ENCODE peak calls at places on chromosomes 4 and X, in ten cellular contexts. One of them, this sample, is unnamed.

GRCh38 chr4:86338989-86339388 is 20.9 kb downstream of the MAPK10 start:
- DNase-seq in neural progenitor cell: no peak
- DNase-seq in sigmoid colon: no peak
- DNase-seq in cardiac fibroblast: peak
- DNase-seq in GM12865: no peak
- DNase-seq in prostate gland: no peak
- DNase-seq in CD8-positive, alpha-beta T cell: no peak
- DNase-seq in heart right ventricle: no peak
- DNase-seq in uterus: peak
- DNase-seq in ovary: peak
- DNase-seq in this sample: peak

GRCh38 chr4:139099366-139099982 is 77.5 kb downstream of the ELF2 start:
- DNase-seq in ovary: peak
- DNase-seq in heart right ventricle: peak
- DNase-seq in CD8-positive, alpha-beta T cell: peak
- DNase-seq in prostate gland: peak
- DNase-seq in cardiac fibroblast: peak
- DNase-seq in neural progenitor cell: peak
- DNase-seq in GM12865: peak
- DNase-seq in sigmoid colon: peak
- DNase-seq in uterus: peak
- DNase-seq in this sample: peak

GRCh38 chrX:133437771-133438170 is 22.5 kb upstream of the GPC4 start:
- DNase-seq in GM12865: no peak
- DNase-seq in sigmoid colon: no peak
- DNase-seq in ovary: no peak
- DNase-seq in cardiac fibroblast: no peak
- DNase-seq in uterus: no peak
- DNase-seq in prostate gland: no peak
- DNase-seq in neural progenitor cell: no peak
- DNase-seq in heart right ventricle: no peak
- DNase-seq in CD8-positive, alpha-beta T cell: no peak
- DNase-seq in this sample: no peak

GRCh38 chrX:15739886-15740285 is 1.8 kb downstream of the CA5B start:
- DNase-seq in neural progenitor cell: no peak
- DNase-seq in CD8-positive, alpha-beta T cell: no peak
- DNase-seq in cardiac fibroblast: no peak
- DNase-seq in GM12865: no peak
- DNase-seq in prostate gland: no peak
- DNase-seq in ovary: no peak
- DNase-seq in heart right ventricle: no peak
- DNase-seq in uterus: no peak
- DNase-seq in sigmoid colon: no peak
- DNase-seq in this sample: no peak

GRCh38 chrX:54194982-54195588 is 12.0 kb upstream of the FAM120C start:
- DNase-seq in heart right ventricle: no peak
- DNase-seq in neural progenitor cell: no peak
- DNase-seq in GM12865: no peak
- DNase-seq in uterus: no peak
- DNase-seq in sigmoid colon: no peak
- DNase-seq in prostate gland: no peak
- DNase-seq in CD8-positive, alpha-beta T cell: no peak
- DNase-seq in ovary: no peak
- DNase-seq in cardiac fibroblast: no peak
- DNase-seq in this sample: no peak

GRCh38 chr4:75248770-75249467 is 265.3 kb downstream of the RCHY1 start:
- DNase-seq in cardiac fibroblast: peak
- DNase-seq in uterus: no peak
- DNase-seq in heart right ventricle: no peak
- DNase-seq in sigmoid colon: no peak
- DNase-seq in ovary: no peak
- DNase-seq in prostate gland: no peak
- DNase-seq in GM12865: no peak
- DNase-seq in neural progenitor cell: no peak
- DNase-seq in CD8-positive, alpha-beta T cell: no peak
- DNase-seq in this sample: no peak

GRCh38 chr4:164312671-164313070 is 441.3 kb upstream of the SMIM31 start:
- DNase-seq in CD8-positive, alpha-beta T cell: no peak
- DNase-seq in neural progenitor cell: no peak
- DNase-seq in cardiac fibroblast: no peak
- DNase-seq in heart right ventricle: no peak
- DNase-seq in ovary: no peak
- DNase-seq in sigmoid colon: no peak
- DNase-seq in GM12865: no peak
- DNase-seq in prostate gland: no peak
- DNase-seq in uterus: no peak
- DNase-seq in this sample: no peak

GRCh38 chr4:61380865-61381264 is 180.7 kb downstream of the ADGRL3 start:
- DNase-seq in neural progenitor cell: peak
- DNase-seq in prostate gland: no peak
- DNase-seq in sigmoid colon: no peak
- DNase-seq in GM12865: no peak
- DNase-seq in CD8-positive, alpha-beta T cell: no peak
- DNase-seq in cardiac fibroblast: no peak
- DNase-seq in uterus: no peak
- DNase-seq in ovary: no peak
- DNase-seq in heart right ventricle: no peak
- DNase-seq in this sample: no peak

GRCh38 chrX:63250253-63250868 is 100.8 kb downstream of the SPIN4 start:
- DNase-seq in heart right ventricle: no peak
- DNase-seq in ovary: peak
- DNase-seq in neural progenitor cell: peak
- DNase-seq in GM12865: peak
- DNase-seq in prostate gland: peak
- DNase-seq in cardiac fibroblast: peak
- DNase-seq in CD8-positive, alpha-beta T cell: no peak
- DNase-seq in uterus: no peak
- DNase-seq in sigmoid colon: peak
- DNase-seq in this sample: peak

GRCh38 chr4:8132947-8133705 is 25.5 kb downstream of the ABLIM2 start:
- DNase-seq in uterus: no peak
- DNase-seq in prostate gland: no peak
- DNase-seq in sigmoid colon: no peak
- DNase-seq in CD8-positive, alpha-beta T cell: no peak
- DNase-seq in ovary: no peak
- DNase-seq in neural progenitor cell: no peak
- DNase-seq in heart right ventricle: peak
- DNase-seq in GM12865: no peak
- DNase-seq in cardiac fibroblast: peak
- DNase-seq in this sample: no peak

GRCh38 chrX:140918398-140919043 is 83.9 kb upstream of the SPANXB1 start:
- DNase-seq in ovary: peak
- DNase-seq in GM12865: peak
- DNase-seq in sigmoid colon: no peak
- DNase-seq in heart right ventricle: no peak
- DNase-seq in neural progenitor cell: peak
- DNase-seq in prostate gland: no peak
- DNase-seq in uterus: no peak
- DNase-seq in CD8-positive, alpha-beta T cell: no peak
- DNase-seq in cardiac fibroblast: peak
- DNase-seq in this sample: peak

GRCh38 chrX:24668111-24668510 is 21.0 kb upstream of the PCYT1B start:
- DNase-seq in uterus: no peak
- DNase-seq in neural progenitor cell: no peak
- DNase-seq in sigmoid colon: no peak
- DNase-seq in cardiac fibroblast: peak
- DNase-seq in ovary: no peak
- DNase-seq in GM12865: no peak
- DNase-seq in prostate gland: no peak
- DNase-seq in heart right ventricle: no peak
- DNase-seq in CD8-positive, alpha-beta T cell: no peak
- DNase-seq in this sample: no peak

GRCh38 chr4:6095023-6095817 is 77.0 kb upstream of the C4orf50 start:
- DNase-seq in heart right ventricle: no peak
- DNase-seq in neural progenitor cell: no peak
- DNase-seq in ovary: no peak
- DNase-seq in prostate gland: no peak
- DNase-seq in cardiac fibroblast: no peak
- DNase-seq in GM12865: no peak
- DNase-seq in CD8-positive, alpha-beta T cell: no peak
- DNase-seq in sigmoid colon: peak
- DNase-seq in uterus: no peak
- DNase-seq in this sample: peak

GRCh38 chr4:39976141-39976944 is 1.4 kb downstream of the PDS5A start:
- DNase-seq in GM12865: peak
- DNase-seq in cardiac fibroblast: peak
- DNase-seq in sigmoid colon: peak
- DNase-seq in ovary: peak
- DNase-seq in uterus: peak
- DNase-seq in prostate gland: peak
- DNase-seq in heart right ventricle: peak
- DNase-seq in neural progenitor cell: peak
- DNase-seq in CD8-positive, alpha-beta T cell: peak
- DNase-seq in this sample: peak
- TF ChIP-seq CTCF in GM12865: peak
- TF ChIP-seq CTCF in cardiac fibroblast: peak
- TF ChIP-seq CTCF in sigmoid colon: peak
- TF ChIP-seq CTCF in ovary: peak
- TF ChIP-seq CTCF in uterus: peak
- TF ChIP-seq CTCF in prostate gland: peak
- TF ChIP-seq CTCF in heart right ventricle: peak
- TF ChIP-seq CTCF in neural progenitor cell: peak
- TF ChIP-seq CTCF in CD8-positive, alpha-beta T cell: peak
- TF ChIP-seq CTCF in this sample: peak

GRCh38 chrX:153764786-153765137 is 713 bp downstream of the PLXNB3 start:
- DNase-seq in GM12865: no peak
- DNase-seq in sigmoid colon: peak
- DNase-seq in uterus: peak
- DNase-seq in neural progenitor cell: no peak
- DNase-seq in ovary: peak
- DNase-seq in CD8-positive, alpha-beta T cell: no peak
- DNase-seq in prostate gland: no peak
- DNase-seq in cardiac fibroblast: no peak
- DNase-seq in heart right ventricle: no peak
- DNase-seq in this sample: no peak
- H3K4me3 ChIP-seq in GM12865: no peak
- H3K4me3 ChIP-seq in sigmoid colon: peak
- H3K4me3 ChIP-seq in uterus: no peak
- H3K4me3 ChIP-seq in neural progenitor cell: no peak
- H3K4me3 ChIP-seq in ovary: peak
- H3K4me3 ChIP-seq in CD8-positive, alpha-beta T cell: no peak
- H3K4me3 ChIP-seq in prostate gland: peak
- H3K4me3 ChIP-seq in cardiac fibroblast: peak
- H3K4me3 ChIP-seq in heart right ventricle: no peak
- H3K4me3 ChIP-seq in this sample: peak

GRCh38 chrX:46279925-46280313 is 265.3 kb downstream of the ZNF674 start:
- DNase-seq in GM12865: no peak
- DNase-seq in cardiac fibroblast: no peak
- DNase-seq in heart right ventricle: no peak
- DNase-seq in uterus: no peak
- DNase-seq in CD8-positive, alpha-beta T cell: no peak
- DNase-seq in ovary: no peak
- DNase-seq in sigmoid colon: no peak
- DNase-seq in neural progenitor cell: no peak
- DNase-seq in prostate gland: no peak
- DNase-seq in this sample: peak

GRCh38 chrX:46278591-46278990 is 266.6 kb downstream of the ZNF674 start:
- DNase-seq in prostate gland: no peak
- DNase-seq in cardiac fibroblast: no peak
- DNase-seq in uterus: no peak
- DNase-seq in neural progenitor cell: no peak
- DNase-seq in GM12865: no peak
- DNase-seq in ovary: no peak
- DNase-seq in sigmoid colon: no peak
- DNase-seq in heart right ventricle: no peak
- DNase-seq in CD8-positive, alpha-beta T cell: no peak
- DNase-seq in this sample: no peak

DNA sequence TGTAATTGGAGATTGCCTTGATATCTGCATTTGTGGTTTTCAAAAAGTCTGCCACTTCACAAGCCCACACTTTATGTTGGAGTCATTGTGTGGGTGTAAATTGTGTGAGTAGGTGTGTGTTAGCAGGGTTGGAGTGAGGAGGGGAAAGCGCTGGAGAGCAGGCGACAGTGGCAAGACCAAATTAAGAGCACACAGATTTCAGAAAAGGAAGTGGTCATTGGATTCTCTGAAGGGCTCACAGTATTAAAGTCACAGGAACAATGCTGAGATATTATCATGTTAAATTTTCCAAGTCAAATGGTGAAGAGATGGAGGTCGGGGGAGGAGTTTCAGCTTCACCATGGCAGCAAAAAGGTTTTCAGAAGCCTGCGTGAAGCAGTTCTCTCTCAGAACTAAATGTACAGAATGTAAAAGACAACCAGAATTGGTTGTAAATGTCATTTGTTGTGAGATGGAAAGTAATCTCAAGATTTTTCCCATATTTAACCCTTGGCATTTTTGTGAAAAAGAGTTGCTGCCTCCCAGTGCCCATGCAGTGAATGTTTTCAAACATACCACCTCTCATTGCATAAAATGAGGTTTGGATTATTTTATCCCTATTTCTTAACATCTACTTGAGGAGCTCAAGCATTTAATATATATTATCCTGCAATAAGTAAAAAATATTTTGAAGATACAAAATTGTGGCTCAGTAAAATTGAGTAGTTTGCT is 265.9 kb downstream of the ZNF674 start:
- DNase-seq in heart right ventricle: no peak
- DNase-seq in neural progenitor cell: no peak
- DNase-seq in cardiac fibroblast: no peak
- DNase-seq in ovary: no peak
- DNase-seq in uterus: no peak
- DNase-seq in sigmoid colon: no peak
- DNase-seq in GM12865: no peak
- DNase-seq in CD8-positive, alpha-beta T cell: no peak
- DNase-seq in prostate gland: no peak
- DNase-seq in this sample: no peak
- TF ChIP-seq CTCF in heart right ventricle: no peak
- TF ChIP-seq CTCF in neural progenitor cell: no peak
- TF ChIP-seq CTCF in cardiac fibroblast: no peak
- TF ChIP-seq CTCF in ovary: no peak
- TF ChIP-seq CTCF in uterus: no peak
- TF ChIP-seq CTCF in sigmoid colon: no peak
- TF ChIP-seq CTCF in GM12865: no peak
- TF ChIP-seq CTCF in CD8-positive, alpha-beta T cell: no peak
- TF ChIP-seq CTCF in prostate gland: no peak
- TF ChIP-seq CTCF in this sample: no peak

DNA sequence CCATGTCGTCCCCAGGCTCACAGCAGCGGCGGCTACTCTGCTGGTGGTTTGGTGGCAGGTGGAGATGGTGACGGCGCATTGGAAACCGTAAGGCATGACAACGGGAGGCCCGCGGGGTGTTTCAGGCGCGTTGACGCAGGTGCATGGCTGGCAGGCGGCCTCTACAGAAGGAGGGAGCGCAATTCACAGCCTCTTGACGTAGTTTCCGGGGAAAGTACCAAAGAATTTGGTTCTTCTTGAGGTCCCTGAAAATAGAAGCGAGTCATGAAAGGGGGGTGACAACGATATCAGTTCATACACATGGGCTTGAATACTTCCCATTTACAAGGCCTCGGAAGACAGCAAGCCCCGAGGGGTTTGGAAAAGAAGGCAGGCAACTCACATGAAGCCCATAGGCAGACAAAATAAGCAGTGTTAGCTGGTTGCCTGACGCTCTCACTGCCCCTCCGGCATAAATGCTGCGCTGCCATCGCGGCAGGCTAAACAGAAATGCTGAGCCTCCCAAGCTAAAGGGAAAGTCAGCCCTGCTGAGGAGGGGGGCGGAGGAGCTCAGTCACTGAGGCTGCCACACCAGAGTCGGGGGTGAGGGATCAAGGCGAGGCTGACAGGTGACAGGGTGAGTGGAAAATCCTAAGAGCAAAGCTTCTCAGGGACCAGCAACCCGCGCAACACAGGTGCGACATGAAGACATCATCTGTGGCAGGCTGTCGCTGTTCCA is 52.3 kb upstream of the PDLIM3 start:
- DNase-seq in CD8-positive, alpha-beta T cell: peak
- DNase-seq in prostate gland: no peak
- DNase-seq in sigmoid colon: no peak
- DNase-seq in uterus: no peak
- DNase-seq in GM12865: peak
- DNase-seq in ovary: no peak
- DNase-seq in neural progenitor cell: peak
- DNase-seq in cardiac fibroblast: no peak
- DNase-seq in heart right ventricle: no peak
- DNase-seq in this sample: no peak
- H3K4me3 ChIP-seq in CD8-positive, alpha-beta T cell: peak
- H3K4me3 ChIP-seq in prostate gland: no peak
- H3K4me3 ChIP-seq in sigmoid colon: no peak
- H3K4me3 ChIP-seq in uterus: no peak
- H3K4me3 ChIP-seq in GM12865: peak
- H3K4me3 ChIP-seq in ovary: no peak
- H3K4me3 ChIP-seq in neural progenitor cell: peak
- H3K4me3 ChIP-seq in cardiac fibroblast: no peak
- H3K4me3 ChIP-seq in heart right ventricle: no peak
- H3K4me3 ChIP-seq in this sample: no peak

This sample was measured in AG10803.